ENCODE peak calls at places on chromosome 11, in five cellular contexts. S is stimulated activated naive CD8-positive, alpha-beta T cell treated with anti-CD3 and anti-CD28 coated beads, Interleukin-15, Interleukin-2, amounts not matched to agents 100 U/mL and 50 U/mL, for 24 hours; Y is fibroblast of the aortic adventitia; T is NCI-H2029 treated with DMSO at 0.1 percent for 48 hours; P is fibroblast of mammary gland. F is an unnamed sample.

GRCh38 chr11:1559103-1559951 is 12.7 kb downstream of the DUSP8 start:
- DNase-seq in T (peak), P (no peak), S (no peak), Y (peak), F (no peak)

GRCh38 chr11:95788921-95789505 is 569 bp downstream of the FAM76B start:
- DNase-seq in P (peak), Y (peak), T (no peak), S (peak), F (peak)

GRCh38 chr11:114110948-114111347 is 51.4 kb downstream of the ZBTB16 start:
- DNase-seq in S (no peak), P (peak), T (no peak), Y (no peak), F (no peak)

GRCh38 chr11:67507242-67507890 is 596 bp downstream of the CDK2AP2 start:
- DNase-seq in P (peak), Y (peak), T (no peak), S (no peak), F (no peak)

GRCh38 chr11:105109353-105109752 is 30.2 kb downstream of the CARD18 start:
- DNase-seq in T (no peak), S (no peak), Y (no peak), P (no peak), F (no peak)

GRCh38 chr11:64867748-64868462 is 10.5 kb downstream of the EHD1 start:
- DNase-seq in P (no peak), T (no peak), S (no peak), Y (no peak), F (no peak)

GRCh38 chr11:7186190-7186589 is 65.5 kb upstream of the SYT9 start:
- DNase-seq in P (no peak), Y (peak), T (no peak), S (no peak), F (no peak)

GRCh38 chr11:6413791-6414231 is 5.1 kb downstream of the APBB1 start:
- DNase-seq in P (no peak), T (no peak), Y (no peak), S (peak), F (no peak)

GRCh38 chr11:73907191-73907590 is 30.4 kb downstream of the PAAF1 start:
- DNase-seq in P (peak), Y (peak), T (no peak), S (no peak), F (no peak)

GRCh38 chr11:61011950-61012830 is 40.7 kb downstream of the CD6 start:
- DNase-seq in T (no peak), P (peak), Y (no peak), S (no peak), F (no peak)

GRCh38 chr11:1089738-1090599 is 15.3 kb downstream of the MUC2 start:
- DNase-seq in T (no peak), Y (no peak), P (no peak), S (no peak), F (no peak)

GRCh38 chr11:60127311-60127811 is 38.9 kb downstream of the MS4A2 start:
- DNase-seq in P (no peak), S (no peak), T (no peak), Y (no peak), F (no peak)

GRCh38 chr11:75510011-75510595 is 15.6 kb downstream of the GDPD5 start:
- DNase-seq in S (no peak), Y (no peak), T (no peak), P (no peak), F (no peak)

F was measured in DND-41.